ENCODE peak calls at places on chromosomes 6 and 20, in nine cellular contexts. P is nephron progenitor cell, W is T1000, O is caudate nucleus, R is IMR-90, D is fibroblast of lung, X is kidney epithelial cell, B is esophagus squamous epithelium, I is left lobe of liver. G is an unnamed sample.

GRCh38 chr6:1593286-1593957 is 16.3 kb upstream of the FOXC1 start:
- DNase-seq in D (no peak), B (no peak), O (no peak), X (no peak), I (no peak), R (no peak), W (no peak), P (no peak), G (no peak)

GRCh38 chr6:40719671-40720374 is 132.7 kb upstream of the LRFN2 start:
- DNase-seq in D (peak), B (no peak), R (peak), O (no peak), W (no peak), P (no peak), X (peak), I (no peak), G (no peak)

GRCh38 chr6:147180926-147181325 is 23.3 kb upstream of the STXBP5 start:
- DNase-seq in D (no peak), I (no peak), W (no peak), P (no peak), X (no peak), B (no peak), R (no peak), O (no peak), G (no peak)

GRCh38 chr6:167408235-167408869 is 83.5 kb downstream of the TTLL2 start:
- DNase-seq in B (no peak), P (no peak), W (no peak), R (no peak), D (no peak), X (no peak), I (no peak), O (no peak), G (no peak)

GRCh38 chr6:10558575-10558974 is 37.4 kb downstream of the GCNT2 start:
- DNase-seq in P (no peak), I (no peak), X (no peak), O (no peak), R (no peak), W (no peak), B (no peak), D (no peak), G (no peak)

GRCh38 chr20:33312583-33312982 is 29.6 kb downstream of the BPIFB1 start:
- DNase-seq in I (no peak), W (no peak), P (no peak), X (no peak), D (no peak), B (no peak), R (no peak), O (no peak), G (no peak)

GRCh38 chr6:101626264-101626663 is 232.8 kb downstream of the GRIK2 start:
- DNase-seq in B (no peak), O (no peak), R (no peak), D (no peak), W (no peak), I (no peak), P (no peak), X (no peak), G (no peak)

GRCh38 chr6:63856271-63856670 is 220.7 kb downstream of the PHF3 start:
- DNase-seq in P (no peak), R (no peak), D (peak), I (no peak), W (no peak), B (no peak), O (no peak), X (no peak), G (no peak)

GRCh38 chr6:167350322-167350721 is 25.4 kb downstream of the TTLL2 start:
- DNase-seq in I (no peak), O (no peak), D (no peak), B (no peak), X (no peak), P (no peak), R (no peak), W (no peak), G (no peak)

GRCh38 chr20:25511183-25511582 is 74.1 kb downstream of the NINL start:
- DNase-seq in R (no peak), W (no peak), X (no peak), D (no peak), I (no peak), B (no peak), P (no peak), O (no peak), G (no peak)

GRCh38 chr6:63816979-63817436 is 181.4 kb downstream of the PHF3 start:
- DNase-seq in P (no peak), R (peak), O (no peak), I (no peak), B (no peak), D (no peak), X (no peak), W (no peak), G (no peak)

GRCh38 chr20:40770564-40771307 is 81.7 kb upstream of the MAFB start:
- DNase-seq in R (no peak), O (no peak), W (no peak), X (no peak), I (no peak), B (no peak), D (no peak), P (no peak), G (no peak)

GRCh38 chr20:31678389-31679356 is 41.0 kb downstream of the COX4I2 start:
- DNase-seq in W (no peak), P (peak), O (no peak), X (no peak), B (no peak), I (no peak), D (no peak), R (no peak), G (no peak)

GRCh38 chr20:53623454-53624206 is 30.0 kb upstream of the ZNF217 start:
- DNase-seq in P (peak), R (peak), B (no peak), O (no peak), W (peak), X (peak), I (peak), D (peak), G (no peak)

GRCh38 chr20:63932606-63933160 is 23.5 kb downstream of the UCKL1 start:
- DNase-seq in I (no peak), B (no peak), O (no peak), W (no peak), D (no peak), X (no peak), R (no peak), P (no peak), G (no peak)

GRCh38 chr6:10690651-10691445 is 3.6 kb downstream of the C6orf52 start:
- DNase-seq in X (no peak), W (no peak), D (no peak), B (no peak), R (no peak), P (no peak), O (no peak), I (no peak), G (no peak)

GRCh38 chr20:53195882-53196610 is 223.9 kb downstream of the TSHZ2 start:
- DNase-seq in D (no peak), O (no peak), X (no peak), R (no peak), I (no peak), P (no peak), B (no peak), W (no peak), G (no peak)

GRCh38 chr20:33561981-33562601 is 72.2 kb downstream of the CBFA2T2 start:
- DNase-seq in B (no peak), R (peak), P (no peak), X (peak), O (no peak), W (no peak), I (peak), D (peak), G (no peak)

GRCh38 chr20:23629017-23629541 is 8.7 kb downstream of the CST3 start:
- DNase-seq in B (no peak), O (no peak), P (no peak), I (no peak), R (peak), D (peak), W (peak), X (peak), G (no peak)

GRCh38 chr6:25995507-25995906 is 32.9 kb downstream of the TRIM38 start:
- DNase-seq in O (no peak), R (no peak), I (no peak), B (no peak), P (no peak), D (no peak), X (no peak), W (no peak), G (no peak)

GRCh38 chr20:35000922-35001595 is 45.4 kb downstream of the MYH7B start:
- DNase-seq in B (no peak), I (no peak), X (no peak), D (no peak), P (no peak), W (no peak), R (no peak), O (no peak), G (no peak)

GRCh38 chr6:107154131-107154906 is 39.0 kb upstream of the BEND3 start:
- DNase-seq in X (no peak), O (no peak), R (no peak), W (no peak), B (no peak), I (no peak), D (no peak), P (peak), G (no peak)

GRCh38 chr20:35398660-35399144 is 13.1 kb downstream of the UQCC1 start:
- DNase-seq in P (no peak), W (no peak), D (peak), O (no peak), R (peak), X (no peak), I (no peak), B (no peak), G (no peak)

GRCh38 chr6:118092086-118092485 is 185.0 kb downstream of the SLC35F1 start:
- DNase-seq in P (no peak), X (no peak), B (no peak), R (no peak), O (no peak), W (no peak), I (no peak), D (no peak), G (no peak)

G was measured in brain pericyte.